ENCODE peak calls at places on chromosomes 12 and 14, in eight cellular contexts. X, P, A, Y, L, U, V and M are unnamed samples.
A peak's percentile ranks its signal among the peaks of the same experiment; 100 is the strongest.

GRCh38 chr12:17370621-17371020 is 719.4 kb downstream of the RERGL start:
- DNase-seq in A (no peak), L (no peak), Y (no peak), U (no peak), V (no peak), X (no peak), P (no peak), M (no peak)

GRCh38 chr12:95611676-95612309 is 60.5 kb upstream of the USP44 start:
- DNase-seq in X (no peak), L (no peak), Y (no peak), V (no peak), P (no peak), A (no peak), U (no peak), M (no peak)

GRCh38 chr14:67166450-67166853 is 22.8 kb upstream of the GARIN2 start:
- DNase-seq in Y (peak; percentile 20), A (peak; percentile 47), P (peak; percentile 51), U (no peak), L (peak; percentile 21), X (no peak), V (no peak), M (peak; percentile 46)

GRCh38 chr12:131511391-131511802 is 199.5 kb upstream of the SFSWAP start:
- DNase-seq in P (no peak), L (peak; percentile 9), A (no peak), U (peak; percentile 12), X (peak; percentile 66), V (no peak), Y (no peak), M (peak; percentile 13)

GRCh38 chr12:53950441-53950781 is 4.3 kb upstream of the HOXC12 start:
- DNase-seq in L (no peak), Y (no peak), P (no peak), V (no peak), U (no peak), A (no peak), X (no peak), M (no peak)

GRCh38 chr14:67674139-67674479 is 323 bp downstream of the VTI1B start:
- DNase-seq in X (no peak), A (peak; percentile 79), P (peak; percentile 49), U (peak; percentile 33), Y (peak; percentile 67), V (no peak), L (peak; percentile 58), M (peak; percentile 61)

GRCh38 chr14:24364841-24365240 is 3.1 kb upstream of the NFATC4 start:
- DNase-seq in U (no peak), V (no peak), L (no peak), X (no peak), Y (no peak), P (no peak), A (no peak), M (no peak)

GRCh38 chr12:103244596-103244995 is 251.2 kb downstream of the C12orf42 start:
- DNase-seq in Y (no peak), V (no peak), L (no peak), P (no peak), U (no peak), A (no peak), X (no peak), M (no peak)

GRCh38 chr12:91877461-91878230 is 268.0 kb downstream of the BTG1 start:
- DNase-seq in X (no peak), A (no peak), L (peak; percentile 40), P (no peak), U (peak; percentile 21), Y (no peak), V (no peak), M (no peak)

GRCh38 chr12:22283006-22283506 is 51.5 kb downstream of the ST8SIA1 start:
- DNase-seq in X (no peak), P (peak; percentile 94), Y (no peak), V (no peak), L (peak; percentile 66), U (no peak), A (no peak), M (no peak)

GRCh38 chr12:58067610-58068387 is 126.4 kb downstream of the ATP23 start:
- DNase-seq in X (no peak), L (peak; percentile 98), A (no peak), V (no peak), Y (no peak), P (peak; percentile 40), U (no peak), M (no peak)

GRCh38 chr12:112151766-112152541 is 26.6 kb downstream of the TRAFD1 start:
- DNase-seq in Y (no peak), P (no peak), A (no peak), X (peak; percentile 45), U (no peak), V (no peak), L (no peak), M (no peak)

GRCh38 chr12:68560823-68561422 is 49.8 kb upstream of the RAP1B start:
- DNase-seq in L (no peak), A (no peak), U (no peak), X (no peak), Y (no peak), P (no peak), V (no peak), M (no peak)

GRCh38 chr14:74527736-74528280 is 34.2 kb downstream of the ISCA2 start:
- DNase-seq in X (no peak), V (no peak), Y (no peak), L (no peak), U (no peak), P (no peak), A (no peak), M (no peak)

GRCh38 chr14:103629503-103630121 is 601 bp downstream of the KLC1 start:
- DNase-seq in X (peak; percentile 67), L (peak; percentile 26), Y (peak; percentile 14), U (no peak), P (no peak), V (no peak), A (peak; percentile 52), M (no peak)

GRCh38 chr12:13603951-13604350 is 377.5 kb downstream of the GRIN2B start:
- DNase-seq in P (no peak), X (no peak), U (no peak), L (no peak), Y (no peak), V (no peak), A (no peak), M (no peak)

GRCh38 chr14:34053666-34054065 is 102.8 kb upstream of the EGLN3 start:
- DNase-seq in L (peak; percentile 21), A (no peak), P (no peak), U (no peak), X (no peak), V (no peak), Y (no peak), M (no peak)

GRCh38 chr12:131094831-131095805 is 141.4 kb downstream of the ADGRD1 start:
- DNase-seq in X (no peak), L (no peak), A (peak; percentile 4), P (no peak), V (no peak), Y (no peak), U (no peak), M (no peak)

GRCh38 chr14:63205850-63206249 is 1.6 kb downstream of the RHOJ start:
- DNase-seq in X (no peak), A (no peak), P (peak; percentile 50), V (no peak), Y (peak; percentile 22), U (no peak), L (peak; percentile 14), M (no peak)

GRCh38 chr12:67413577-67413976 is 144.4 kb downstream of the CAND1 start:
- DNase-seq in X (no peak), P (no peak), Y (no peak), L (peak; percentile 83), U (no peak), V (no peak), A (no peak), M (no peak)

GRCh38 chr12:92059976-92060375 is 85.7 kb downstream of the BTG1 start:
- DNase-seq in U (no peak), X (no peak), P (peak; percentile 74), L (peak; percentile 75), V (no peak), Y (no peak), A (no peak), M (no peak)

GRCh38 chr12:11622774-11623375 is 26.6 kb upstream of the ETV6 start:
- DNase-seq in A (no peak), V (no peak), X (no peak), Y (no peak), L (no peak), P (no peak), U (no peak), M (peak; percentile 30)

GRCh38 chr14:102187044-102187443 is 47.3 kb downstream of the WDR20 start:
- DNase-seq in V (no peak), Y (no peak), A (peak; percentile 61), X (no peak), P (peak; percentile 89), L (peak; percentile 80), U (no peak), M (no peak)

GRCh38 chr14:92613008-92613658 is 99.6 kb downstream of the RIN3 start:
- DNase-seq in L (no peak), A (peak; percentile 34), V (no peak), Y (peak; percentile 13), X (peak; percentile 81), P (no peak), U (peak; percentile 31), M (peak; percentile 58)

GRCh38 chr12:77943466-77943865 is 112.8 kb downstream of the NAV3 start:
- DNase-seq in L (peak; percentile 87), U (no peak), Y (no peak), X (no peak), P (peak; percentile 66), V (no peak), A (no peak), M (no peak)